ENCODE peak calls at places on chromosome 10, in seven cellular contexts. G, H, V, O, Q, P and N are unnamed samples.

GRCh38 chr10:31034041-31034918 is 2.6 kb upstream of the ZNF438 start:
- DNase-seq in G (no peak), H (no peak), V (no peak), O (no peak), Q (no peak), P (no peak), N (peak; percentile 74)

GRCh38 chr10:129203819-129204218 is 263.2 kb upstream of the MGMT start:
- DNase-seq in G (no peak), H (no peak), V (no peak), O (no peak), Q (no peak), P (no peak), N (no peak)

GRCh38 chr10:114957673-114958072 is 19.7 kb downstream of the TRUB1 start:
- DNase-seq in G (no peak), H (no peak), V (no peak), O (no peak), Q (no peak), P (no peak), N (peak; percentile 22)

GRCh38 chr10:100470367-100470766 is 7.6 kb downstream of the WNT8B start:
- DNase-seq in G (no peak), H (no peak), V (no peak), O (no peak), Q (no peak), P (no peak), N (peak; percentile 59)

GRCh38 chr10:127945335-127945734 is 38.4 kb downstream of the PTPRE start:
- DNase-seq in G (no peak), H (no peak), V (no peak), O (no peak), Q (no peak), P (peak; percentile 62), N (peak; percentile 96)

GRCh38 chr10:43998021-43998809 is 349.5 kb upstream of the ZNF32 start:
- DNase-seq in G (no peak), H (no peak), V (no peak), O (no peak), Q (no peak), P (no peak), N (no peak)

GRCh38 chr10:104766341-104766740 is 125.3 kb downstream of the SORCS3 start:
- DNase-seq in G (no peak), H (no peak), V (no peak), O (no peak), Q (no peak), P (no peak), N (peak; percentile 2)

GRCh38 chr10:113127285-113128283 is 177.5 kb downstream of the TCF7L2 start:
- DNase-seq in G (no peak), H (no peak), V (no peak), O (no peak), Q (no peak), P (no peak), N (no peak)

GRCh38 chr10:59872892-59873463 is 33.4 kb downstream of the CCDC6 start:
- DNase-seq in G (peak; percentile 17), H (no peak), V (peak; percentile 72), O (peak; percentile 55), Q (no peak), P (no peak), N (peak; percentile 94)

GRCh38 chr10:43344051-43344450 is 27.4 kb upstream of the FXYD4 start:
- DNase-seq in G (no peak), H (no peak), V (no peak), O (no peak), Q (no peak), P (no peak), N (no peak)

GRCh38 chr10:103854687-103855423 is 521 bp downstream of the SH3PXD2A start:
- DNase-seq in G (no peak), H (peak; percentile 60), V (no peak), O (no peak), Q (peak; percentile 59), P (peak; percentile 16), N (no peak)

GRCh38 chr10:10128387-10128786 is 889.3 kb upstream of the CELF2 start:
- DNase-seq in G (no peak), H (no peak), V (no peak), O (no peak), Q (no peak), P (no peak), N (no peak)

GRCh38 chr10:119817991-119818888 is 54.4 kb downstream of the MCMBP start:
- DNase-seq in G (no peak), H (peak; percentile 94), V (peak; percentile 88), O (peak; percentile 61), Q (peak; percentile 68), P (no peak), N (peak; percentile 42)

GRCh38 chr10:66586073-66586472 is 339.8 kb upstream of the LRRTM3 start:
- DNase-seq in G (no peak), H (peak; percentile 61), V (no peak), O (no peak), Q (no peak), P (no peak), N (no peak)

GRCh38 chr10:61140765-61141392 is 196.9 kb upstream of the RHOBTB1 start:
- DNase-seq in G (peak; percentile 69), H (peak; percentile 57), V (peak; percentile 65), O (no peak), Q (no peak), P (no peak), N (peak; percentile 10)

GRCh38 chr10:124744047-124744687 is at the start of gene FAM53B:
- DNase-seq in G (peak; percentile 82), H (peak; percentile 87), V (peak; percentile 82), O (peak; percentile 85), Q (peak; percentile 89), P (peak; percentile 72), N (no peak)
- H3K4me1 ChIP-seq in G (peaks cover 31% of the 10 kb centered on the region), H (peaks cover 38% of the 10 kb centered on the region), V (peaks cover 40% of the 10 kb centered on the region), O (peaks cover 48% of the 10 kb centered on the region), Q (peaks cover 51% of the 10 kb centered on the region), P (peaks cover 44% of the 10 kb centered on the region), N (peaks cover 52% of the 10 kb centered on the region)

GRCh38 chr10:122715576-122715975 is 15.9 kb upstream of the C10orf120 start:
- DNase-seq in G (no peak), H (peak; percentile 39), V (no peak), O (no peak), Q (no peak), P (no peak), N (no peak)

GRCh38 chr10:122725006-122725405 is 25.4 kb upstream of the C10orf120 start:
- DNase-seq in G (no peak), H (no peak), V (no peak), O (no peak), Q (no peak), P (no peak), N (no peak)

GRCh38 chr10:122725768-122726167 is 26.1 kb upstream of the C10orf120 start:
- DNase-seq in G (peak; percentile 14), H (peak; percentile 47), V (no peak), O (no peak), Q (no peak), P (no peak), N (no peak)

DNA sequence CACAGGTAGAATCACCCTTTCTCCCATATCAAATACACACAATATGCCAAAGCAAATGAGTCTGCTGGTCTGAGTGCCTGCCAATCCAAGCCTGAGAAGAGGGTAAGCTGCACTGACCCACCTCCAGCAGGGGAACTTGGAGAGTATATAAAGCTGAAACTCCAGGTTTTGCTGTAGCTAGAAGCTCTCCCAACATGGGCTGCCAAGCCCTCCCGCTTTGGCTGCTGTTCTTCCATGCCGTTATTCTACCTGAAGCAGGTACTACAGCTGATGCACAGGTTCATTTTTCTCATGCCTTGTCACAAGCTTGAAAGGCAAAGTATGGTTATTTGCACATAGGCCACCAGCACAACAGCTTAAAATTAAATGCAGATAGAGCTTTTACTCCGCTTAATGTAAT is 21.5 kb upstream of the C10orf120 start:
- DNase-seq in G (no peak), H (no peak), V (no peak), O (no peak), Q (no peak), P (no peak), N (no peak)
- TF ChIP-seq CTCF in G (no peak), H (no peak), V (no peak), O (no peak), Q (no peak), P (no peak), N (no peak)

DNA sequence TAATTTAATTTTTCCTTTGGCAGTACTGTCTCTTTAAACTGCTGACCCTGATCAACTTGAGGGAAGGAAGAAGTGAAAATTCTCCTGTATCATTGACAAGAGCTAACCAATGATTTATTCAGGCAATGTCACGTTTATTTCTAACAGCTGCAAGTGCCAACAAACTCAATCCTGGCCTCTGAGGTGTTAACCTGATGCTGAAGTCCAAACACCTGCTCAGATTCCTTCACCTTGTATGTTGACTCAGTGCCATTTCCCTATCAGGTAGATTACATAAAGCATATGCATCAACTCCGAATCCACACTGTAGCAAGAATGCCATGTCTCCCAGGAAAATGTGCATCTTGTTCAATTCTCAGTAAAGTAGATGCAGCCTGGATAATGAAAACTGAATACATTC is 820.0 kb downstream of the XPNPEP1 start:
- DNase-seq in G (no peak), H (no peak), V (no peak), O (no peak), Q (no peak), P (no peak), N (no peak)
- H3K27ac ChIP-seq in G (no peak overlapping the region), H (no peak overlapping the region), V (no peak overlapping the region), O (no peak overlapping the region), Q (no peak overlapping the region), P (no peak overlapping the region), N (no peak overlapping the region)

GRCh38 chr10:71260622-71261325 is 48.4 kb downstream of the UNC5B start:
- DNase-seq in G (no peak), H (peak; percentile 70), V (peak; percentile 65), O (peak; percentile 73), Q (peak; percentile 62), P (no peak), N (no peak)
- H3K4me1 ChIP-seq in G (peaks cover 3% of the 10 kb centered on the region), H (peaks cover 41% of the 10 kb centered on the region), V (no peaks in the 10 kb centered on the region), O (peaks cover 18% of the 10 kb centered on the region), Q (peaks cover 94% of the 10 kb centered on the region), P (peaks cover 29% of the 10 kb centered on the region), N (peaks cover 4% of the 10 kb centered on the region)